ENCODE peak calls at places on chromosomes 16 and 17, in seven cellular contexts. P is breast epithelium, D is ovary, X is uterus, C is pancreas, O is psoas muscle, I is keratinocyte. M is an unnamed sample. For H3K4me1, the result is how much of the 10 kb centered on the place peaks cover.

GRCh38 chr17:64315032-64315490 is 52.0 kb upstream of the TEX2 start:
- DNase-seq in P (peak), D (peak), X (peak), C (peak), O (peak), I (no peak), M (no peak)

GRCh38 chr17:69654981-69655581 is 240.6 kb downstream of the MAP2K6 start:
- DNase-seq in P (no peak), D (no peak), X (no peak), C (no peak), O (no peak), I (no peak), M (no peak)

GRCh38 chr16:79915264-79916160 is 315.0 kb upstream of the MAF start:
- DNase-seq in P (no peak), D (no peak), X (no peak), C (no peak), O (no peak), I (no peak), M (no peak)

GRCh38 chr17:61833536-61834203 is 29.7 kb downstream of the BRIP1 start:
- DNase-seq in P (no peak), D (no peak), X (no peak), C (no peak), O (no peak), I (peak), M (no peak)

GRCh38 chr16:63568184-63568583 is 1531.9 kb upstream of the CDH8 start:
- DNase-seq in P (no peak), D (no peak), X (no peak), C (no peak), O (no peak), I (no peak), M (no peak)

GRCh38 chr17:79735096-79735495 is 4.4 kb downstream of the ENPP7 start:
- DNase-seq in P (no peak), D (no peak), X (no peak), C (no peak), O (no peak), I (no peak), M (no peak)

GRCh38 chr17:39659286-39660010 is 5.7 kb upstream of the TCAP start:
- DNase-seq in P (no peak), D (no peak), X (no peak), C (no peak), O (no peak), I (no peak), M (no peak)

GRCh38 chr17:49646391-49647255 is 31.3 kb downstream of the SPOP start:
- DNase-seq in P (no peak), D (no peak), X (peak), C (no peak), O (peak), I (peak), M (no peak)

GRCh38 chr17:44792276-44792675 is 33.5 kb downstream of the ADAM11 start:
- DNase-seq in P (no peak), D (no peak), X (no peak), C (no peak), O (no peak), I (no peak), M (no peak)

GRCh38 chr17:5535436-5535835 is 48.9 kb downstream of the NLRP1 start:
- DNase-seq in P (no peak), D (no peak), X (no peak), C (no peak), O (no peak), I (no peak), M (no peak)

GRCh38 chr16:77171750-77172635 is 19.0 kb upstream of the MON1B start:
- DNase-seq in P (no peak), D (no peak), X (peak), C (peak), O (no peak), I (peak), M (peak)

GRCh38 chr16:54901606-54902005 is 29.1 kb upstream of the IRX5 start:
- DNase-seq in P (no peak), D (no peak), X (no peak), C (no peak), O (no peak), I (no peak), M (no peak)

GRCh38 chr16:3948378-3948995 is 68.0 kb upstream of the CREBBP start:
- DNase-seq in P (no peak), D (no peak), X (no peak), C (no peak), O (no peak), I (no peak), M (no peak)
- H3K4me3 ChIP-seq in P (no peak), D (no peak), X (no peak), C (no peak), O (peak), I (no peak), M (no peak)

GRCh38 chr17:1576500-1576899 is 13.9 kb upstream of the PITPNA start:
- DNase-seq in P (peak), D (peak), X (no peak), C (no peak), O (no peak), I (no peak), M (no peak)

GRCh38 chr17:1573932-1574696 is 11.5 kb upstream of the PITPNA start:
- DNase-seq in P (peak), D (peak), X (peak), C (peak), O (peak), I (no peak), M (peak)

GRCh38 chr17:1577186-1577585 is 14.6 kb upstream of the PITPNA start:
- DNase-seq in P (peak), D (peak), X (peak), C (peak), O (peak), I (no peak), M (no peak)

GRCh38 chr17:1577657-1578428 is 15.3 kb upstream of the PITPNA start:
- DNase-seq in P (peak), D (peak), X (no peak), C (no peak), O (no peak), I (no peak), M (no peak)

DNA sequence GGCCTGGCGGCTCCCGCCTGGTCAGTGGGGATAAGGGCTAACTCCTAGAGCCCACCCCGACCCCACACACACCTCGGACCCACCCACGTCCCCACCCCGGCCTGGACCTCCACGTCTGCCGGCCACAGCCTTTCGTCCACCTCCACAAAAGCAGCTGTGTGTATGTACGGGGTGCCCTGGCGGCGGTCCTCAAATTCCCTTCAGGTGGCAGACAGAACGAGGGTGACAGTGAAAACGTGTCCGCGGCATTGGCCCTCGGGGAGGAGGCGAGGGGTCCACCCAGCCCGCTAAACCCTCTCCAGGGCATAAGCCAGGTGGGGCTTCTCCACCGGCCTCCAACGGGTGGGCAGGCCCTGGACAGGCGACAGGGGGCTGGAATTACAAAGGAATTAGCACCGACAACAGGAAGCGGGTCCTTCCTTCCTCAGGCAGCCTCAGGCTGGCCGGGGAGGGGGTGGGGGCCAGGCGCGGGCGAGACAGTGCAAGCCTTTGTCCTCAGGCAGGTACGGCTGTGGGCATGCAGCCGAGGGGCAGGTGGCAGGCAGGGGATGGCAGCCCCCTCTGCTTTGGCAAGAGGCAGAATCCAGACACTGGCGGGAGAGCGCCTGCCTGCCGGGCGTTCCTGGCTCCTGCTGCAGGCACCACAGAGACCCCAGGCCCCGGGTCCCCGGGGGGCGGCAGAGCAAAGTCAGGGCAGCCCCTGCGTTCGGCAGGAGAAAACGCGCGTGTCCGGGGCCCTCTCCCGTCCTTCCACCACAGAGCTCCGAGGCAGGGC is 12.3 kb upstream of the PITPNA start:
- DNase-seq in P (no peak), D (no peak), X (no peak), C (peak), O (no peak), I (no peak), M (no peak)
- H3K4me1 ChIP-seq in P (under half), D (under half), X (under half), C (under half), O (under half), I (under half), M (under half)

GRCh38 chr16:85396879-85397871 is 215.9 kb upstream of the GSE1 start:
- DNase-seq in P (no peak), D (peak), X (no peak), C (peak), O (peak), I (no peak), M (peak)
- TF ChIP-seq CTCF in P (no peak), D (no peak), X (no peak), C (no peak), O (no peak), I (peak), M (peak)

DNA sequence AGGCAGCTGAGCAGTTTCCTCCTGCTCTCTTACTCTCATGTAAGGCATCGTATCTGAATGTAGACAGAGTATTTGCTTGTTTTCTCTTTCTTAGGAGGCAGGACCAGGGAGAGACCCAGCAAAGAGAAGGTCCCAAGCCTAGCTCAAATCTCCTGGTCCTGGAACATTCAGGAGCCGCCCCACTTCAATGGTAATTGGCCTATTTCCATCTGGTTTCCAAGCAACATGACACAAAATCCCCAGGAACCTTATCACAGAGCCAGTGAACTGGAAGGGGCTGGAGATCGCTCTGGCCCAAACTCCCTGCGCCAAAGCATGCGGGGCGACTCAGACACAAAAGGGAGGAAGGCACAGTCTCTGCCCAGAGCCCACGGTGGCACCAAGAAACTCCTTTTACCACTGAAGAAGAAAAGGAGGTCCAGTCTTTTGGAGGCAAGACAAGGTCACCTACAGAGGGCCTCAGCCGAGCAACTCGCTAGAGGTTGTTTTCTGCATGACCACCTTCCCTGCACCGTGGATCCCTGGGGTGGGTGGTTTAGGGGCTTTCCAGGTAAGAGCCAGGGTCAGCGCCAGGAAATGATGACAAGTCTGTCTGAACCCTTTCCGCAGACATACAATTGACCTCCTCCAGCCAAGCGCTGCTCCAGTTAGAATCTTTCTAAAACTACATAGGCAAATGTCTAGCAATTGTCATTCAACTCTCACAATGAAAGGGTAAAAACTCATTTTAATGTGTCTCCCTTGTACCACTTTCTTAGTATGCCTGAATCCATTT is 394.7 kb downstream of the SOX9 start:
- DNase-seq in P (no peak), D (peak), X (no peak), C (peak), O (no peak), I (no peak), M (peak)
- H3K4me3 ChIP-seq in P (no peak), D (no peak), X (no peak), C (no peak), O (no peak), I (no peak), M (peak)

DNA sequence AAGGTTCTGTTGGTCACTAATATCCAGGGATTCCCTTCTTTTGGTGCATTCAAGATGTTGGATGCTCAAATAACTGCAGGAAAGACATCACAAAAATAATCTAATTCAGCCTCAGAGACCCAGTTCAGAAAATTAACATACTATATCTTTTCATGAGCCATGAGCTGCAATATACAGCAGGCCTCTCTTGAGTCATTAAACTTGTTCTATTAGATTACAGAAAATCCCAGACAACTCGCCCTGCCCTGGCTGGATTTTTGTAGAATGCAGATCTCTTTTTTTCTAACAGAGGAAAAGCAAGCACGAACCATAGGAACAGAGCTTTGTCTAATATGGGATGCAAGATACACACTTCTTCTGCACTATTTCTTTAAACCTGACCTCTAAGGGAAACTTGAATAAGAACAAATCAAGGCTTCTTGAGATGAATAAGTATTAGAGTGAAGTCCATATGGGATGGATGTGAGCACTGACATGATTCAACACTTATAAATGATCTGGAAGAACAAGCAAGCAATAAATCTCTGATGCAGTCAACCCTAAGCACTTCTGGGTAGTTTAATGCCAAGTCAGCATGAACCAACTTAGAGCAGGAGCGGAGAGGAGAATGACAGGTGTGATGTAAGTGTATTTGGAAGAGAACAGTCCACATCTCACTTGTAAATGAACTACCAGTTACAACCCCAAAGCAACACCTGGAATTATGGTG is 70.7 kb upstream of the GNAO1 start:
- DNase-seq in P (no peak), D (no peak), X (no peak), C (no peak), O (no peak), I (no peak), M (peak)
- H3K4me1 ChIP-seq in P (under half), D (under half), X (under half), C (under half), O (under half), I (under half), M (half or more)

M was measured in BE2C.